ENCODE peak calls at places on chromosomes 13 and 19, in eight cellular contexts. H is CD8-positive, alpha-beta memory T cell; G is CD8-positive, alpha-beta T cell; I is left ventricle myocardium inferior; A is brain microvascular endothelial cell; D is breast epithelium; J is aorta; K is lung. W is an unnamed sample. For H3K36me3, the result is how much of the 10 kb centered on the place peaks cover.

GRCh38 chr13:99043700-99044300 is 65.9 kb upstream of the DOCK9 start:
- DNase-seq in A (no peak), H (no peak), G (no peak), J (no peak), D (no peak), I (no peak), K (no peak), W (no peak)

GRCh38 chr19:58204566-58204965 is 21.7 kb downstream of the ZNF274 start:
- DNase-seq in H (no peak), A (no peak), J (no peak), D (no peak), K (no peak), I (no peak), G (no peak), W (no peak)

GRCh38 chr19:2235396-2236284 is 489 bp downstream of the PLEKHJ1 start:
- DNase-seq in J (no peak), G (no peak), H (no peak), D (peak), I (peak), K (peak), A (no peak), W (no peak)

GRCh38 chr19:55857149-55857548 is 20.8 kb downstream of the NLRP4 start:
- DNase-seq in H (no peak), A (no peak), I (no peak), G (no peak), D (no peak), K (no peak), J (no peak), W (no peak)

GRCh38 chr19:7612282-7613274 is 16.8 kb downstream of the XAB2 start:
- DNase-seq in H (no peak), K (no peak), I (no peak), D (no peak), A (no peak), J (no peak), G (no peak), W (no peak)

GRCh38 chr13:108932206-108932605 is 302.8 kb downstream of the MYO16 start:
- DNase-seq in G (no peak), K (no peak), H (no peak), A (no peak), J (no peak), D (no peak), I (no peak), W (no peak)

GRCh38 chr19:18699403-18700054 is 16.0 kb downstream of the CRTC1 start:
- DNase-seq in J (no peak), D (no peak), A (no peak), H (peak), G (no peak), K (no peak), I (no peak), W (no peak)

GRCh38 chr19:46073268-46073922 is 32.6 kb upstream of the IGFL4 start:
- DNase-seq in A (no peak), H (no peak), K (no peak), I (no peak), D (no peak), G (no peak), J (no peak), W (no peak)

GRCh38 chr19:1734328-1734966 is 18.9 kb upstream of the ONECUT3 start:
- DNase-seq in A (no peak), I (no peak), D (no peak), H (no peak), G (no peak), J (no peak), K (no peak), W (no peak)

GRCh38 chr13:97321101-97321500 is 99.0 kb downstream of the MBNL2 start:
- DNase-seq in I (no peak), G (no peak), D (no peak), K (no peak), A (no peak), H (no peak), J (no peak), W (no peak)

GRCh38 chr13:37602743-37603381 is 4.3 kb upstream of the POSTN start:
- DNase-seq in K (no peak), J (no peak), D (no peak), A (no peak), H (no peak), G (no peak), I (no peak), W (no peak)

GRCh38 chr13:37360556-37360955 is 238.0 kb downstream of the POSTN start:
- DNase-seq in I (no peak), H (no peak), A (no peak), D (no peak), J (no peak), G (no peak), K (no peak), W (no peak)

GRCh38 chr13:60398438-60398891 is 1.4 kb downstream of the TDRD3 start:
- DNase-seq in A (no peak), D (no peak), H (no peak), G (no peak), I (no peak), J (no peak), K (no peak), W (no peak)
- H3K27ac ChIP-seq in A (peak), D (peak), H (peak), G (no peak), I (peak), J (peak), K (peak), W (no peak)

GRCh38 chr13:113635048-113635420 is 23.0 kb downstream of the ATP4B start:
- DNase-seq in I (peak), J (peak), G (no peak), K (no peak), D (no peak), H (no peak), A (no peak), W (no peak)
- H3K36me3 ChIP-seq in I (half or more), J (under half), G (under half), K (half or more), D (under half), H (under half), A (half or more), W (under half)

DNA sequence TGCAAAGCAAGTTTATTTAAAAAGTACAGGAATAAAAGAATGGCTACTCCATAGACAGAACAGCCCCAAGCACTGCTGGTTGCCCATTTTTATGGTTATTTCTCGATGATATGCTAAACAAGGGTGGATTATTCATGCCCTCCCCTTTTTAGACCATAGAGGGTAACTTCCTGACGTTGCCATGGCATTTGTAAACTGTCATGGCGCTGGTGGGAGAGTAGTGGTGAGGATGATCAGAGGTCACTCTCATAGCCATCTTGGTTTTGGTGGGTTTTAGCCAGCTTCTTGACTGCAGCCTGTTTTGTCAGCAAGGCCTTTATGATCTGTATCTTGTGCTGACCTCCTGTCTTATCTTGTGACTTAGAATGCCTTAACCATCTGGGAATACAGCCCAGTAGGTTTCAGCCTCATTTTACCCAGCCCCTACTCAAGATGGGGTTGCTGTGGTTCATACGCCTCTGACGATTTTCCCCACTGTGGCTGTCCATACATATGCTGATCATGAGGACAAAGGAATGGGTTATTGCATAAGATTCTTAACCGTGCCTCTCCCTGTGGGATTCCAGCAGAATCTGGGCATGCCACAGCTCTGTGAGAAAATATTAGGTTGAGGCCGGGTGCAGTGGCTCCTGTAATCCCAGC is 36.9 kb upstream of the ZNF507 start:
- DNase-seq in H (no peak), D (no peak), J (no peak), G (no peak), I (no peak), K (no peak), A (no peak), W (no peak)
- H3K27ac ChIP-seq in H (no peak), D (no peak), J (no peak), G (no peak), I (no peak), K (no peak), A (no peak), W (no peak)

GRCh38 chr19:52211203-52211602 is 21.4 kb downstream of the PPP2R1A start:
- DNase-seq in K (no peak), J (no peak), G (no peak), A (no peak), H (no peak), I (no peak), D (no peak), W (no peak)
- H3K36me3 ChIP-seq in K (half or more), J (under half), G (half or more), A (half or more), H (half or more), I (half or more), D (under half), W (half or more)

GRCh38 chr19:49814010-49814409 is 918 bp upstream of the FUZ start:
- DNase-seq in H (no peak), G (no peak), D (no peak), K (no peak), A (no peak), I (no peak), J (no peak), W (no peak)
- H3K27ac ChIP-seq in H (peak), G (peak), D (peak), K (no peak), A (peak), I (peak), J (no peak), W (no peak)

DNA sequence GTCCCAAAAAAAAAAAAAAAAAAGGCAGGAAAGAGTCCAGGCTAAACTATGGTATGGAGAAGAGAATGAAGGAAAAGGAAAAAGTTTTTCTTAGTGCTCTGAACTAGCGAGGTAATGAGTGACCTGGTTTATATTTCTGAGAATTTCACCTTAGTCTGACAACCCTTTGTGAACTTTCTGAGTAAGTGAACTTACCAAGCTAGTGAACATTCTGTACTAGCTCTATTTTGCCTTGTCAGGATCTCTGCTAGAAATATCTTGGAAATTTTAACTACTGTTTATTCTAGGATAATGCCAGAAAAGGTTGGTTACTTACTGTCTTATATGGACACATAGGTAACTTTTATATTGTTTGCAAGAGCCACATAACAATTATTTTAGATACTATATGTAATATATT is 4.4 kb downstream of the TRIM13 start:
- DNase-seq in D (no peak), A (no peak), K (no peak), J (no peak), I (no peak), H (no peak), G (no peak), W (no peak)
- H3K36me3 ChIP-seq in D (under half), A (under half), K (under half), J (under half), I (half or more), H (under half), G (under half), W (under half)

DNA sequence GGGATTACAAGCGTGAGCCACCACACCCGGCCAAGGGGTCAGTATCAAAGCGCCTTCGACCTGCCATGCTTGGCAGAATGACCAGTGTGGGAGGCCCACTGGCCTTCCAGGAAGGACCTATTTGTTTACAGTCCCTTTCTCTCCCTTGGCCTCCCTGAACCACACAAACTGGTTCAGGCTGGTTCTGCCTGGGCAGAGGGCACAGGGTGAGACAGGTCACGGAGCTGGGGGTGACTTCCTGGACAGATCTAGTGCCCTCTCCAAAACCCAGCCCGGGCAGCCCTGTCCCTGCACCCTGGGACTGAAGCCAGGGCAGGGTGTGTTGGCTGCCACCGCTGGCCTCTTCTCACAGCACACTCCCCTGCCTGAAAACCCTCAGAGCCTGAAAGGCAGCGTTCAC is 11.3 kb downstream of the PLEKHF1 start:
- DNase-seq in D (no peak), H (no peak), J (no peak), A (no peak), G (no peak), K (no peak), I (peak), W (no peak)
- H3K27ac ChIP-seq in D (peak), H (peak), J (no peak), A (no peak), G (no peak), K (peak), I (peak), W (no peak)

GRCh38 chr13:20191311-20191901 is 1.3 kb downstream of the GJB2 start:
- DNase-seq in K (no peak), H (no peak), A (no peak), G (no peak), J (no peak), D (no peak), I (no peak), W (no peak)

GRCh38 chr13:20186771-20187170 is 6.0 kb downstream of the GJB2 start:
- DNase-seq in J (no peak), I (no peak), D (no peak), K (no peak), G (no peak), A (no peak), H (no peak), W (no peak)

GRCh38 chr13:20191902-20192469 is 752 bp downstream of the GJB2 start:
- DNase-seq in A (no peak), H (no peak), K (no peak), G (no peak), I (no peak), D (no peak), J (no peak), W (peak)

GRCh38 chr13:20190481-20191310 is 2.0 kb downstream of the GJB2 start:
- DNase-seq in J (no peak), D (no peak), K (no peak), H (no peak), A (peak), G (no peak), I (no peak), W (no peak)

GRCh38 chr13:20188649-20189553 is 3.8 kb downstream of the GJB2 start:
- DNase-seq in K (no peak), I (no peak), A (no peak), H (no peak), G (no peak), D (no peak), J (peak), W (no peak)
- H3K36me3 ChIP-seq in K (under half), I (under half), A (under half), H (under half), G (under half), D (under half), J (under half), W (under half)

GRCh38 chr19:13090511-13091231 is 12.0 kb downstream of the LYL1 start:
- DNase-seq in G (no peak), D (no peak), A (no peak), K (no peak), H (no peak), J (no peak), I (no peak), W (no peak)

GRCh38 chr19:13092608-13093260 is 9.9 kb downstream of the LYL1 start:
- DNase-seq in I (no peak), A (no peak), H (no peak), G (no peak), J (peak), K (no peak), D (no peak), W (no peak)

GRCh38 chr19:13091400-13092161 is 11.1 kb downstream of the LYL1 start:
- DNase-seq in I (peak), A (peak), K (no peak), J (peak), D (peak), H (no peak), G (no peak), W (no peak)

GRCh38 chr19:13093407-13094284 is 9.0 kb downstream of the LYL1 start:
- DNase-seq in J (peak), A (peak), I (peak), K (peak), H (peak), D (peak), G (peak), W (no peak)

GRCh38 chr19:13092206-13092605 is 10.5 kb downstream of the LYL1 start:
- DNase-seq in I (no peak), A (no peak), G (no peak), J (no peak), H (no peak), K (no peak), D (no peak), W (no peak)
- H3K27ac ChIP-seq in I (peak), A (no peak), G (no peak), J (peak), H (no peak), K (peak), D (peak), W (no peak)

GRCh38 chr19:33388817-33389573 is 15.5 kb downstream of the CEBPG start:
- DNase-seq in G (no peak), H (no peak), I (peak), D (no peak), J (peak), A (no peak), K (no peak), W (no peak)
- H3K36me3 ChIP-seq in G (under half), H (under half), I (under half), D (under half), J (under half), A (under half), K (under half), W (under half)

W was measured in iPS DF 6.9.